ENCODE peak calls at places on chromosomes 11 and 22, in nine cellular contexts. X is amygdala; C is kidney; G is iPS DF 19.7; E is RCC 7860; B is nephron progenitor cell; F is posterior vena cava; Z is RWPE1; T is CD8-positive, alpha-beta T cell. R is an unnamed sample.

GRCh38 chr22:44975444-44976262 is 34.2 kb downstream of the PHF21B start:
- DNase-seq in Z (peak; percentile 79), B (peak; percentile 98), F (peak; percentile 90), T (peak; percentile 32), X (peak; percentile 65), G (peak; percentile 54), E (peak; percentile 44), C (peak; percentile 92), R (peak; percentile 60)

GRCh38 chr22:27797793-27798525 is 3.6 kb downstream of the MN1 start:
- DNase-seq in B (peak; percentile 36), X (no peak), E (no peak), F (no peak), Z (no peak), G (no peak), T (no peak), C (peak; percentile 72), R (no peak)

GRCh38 chr11:47130541-47130940 is 46.1 kb downstream of the ARFGAP2 start:
- DNase-seq in E (no peak), X (no peak), Z (no peak), F (no peak), G (no peak), T (no peak), C (no peak), B (no peak), R (no peak)

GRCh38 chr22:49305215-49305965 is 522.3 kb downstream of the BRD1 start:
- DNase-seq in G (no peak), T (peak; percentile 52), X (peak; percentile 76), B (peak; percentile 97), E (no peak), C (no peak), Z (no peak), F (peak; percentile 84), R (no peak)

GRCh38 chr11:126992804-126993111 is 7.8 kb downstream of the KIRREL3 start:
- DNase-seq in T (no peak), B (no peak), Z (no peak), C (no peak), X (no peak), G (no peak), F (no peak), E (peak; percentile 89), R (no peak)

GRCh38 chr22:37197451-37198289 is 9.6 kb upstream of the C1QTNF6 start:
- DNase-seq in F (peak; percentile 88), C (peak; percentile 89), X (no peak), G (no peak), E (peak; percentile 90), Z (peak; percentile 92), T (no peak), B (no peak), R (peak; percentile 88)

GRCh38 chr11:23473782-23474181 is 613.5 kb upstream of the CCDC179 start:
- DNase-seq in Z (no peak), E (no peak), B (no peak), T (no peak), G (no peak), C (no peak), F (no peak), X (no peak), R (no peak)

GRCh38 chr22:23675502-23676415 is 15.1 kb upstream of the RGL4 start:
- DNase-seq in F (peak; percentile 79), X (no peak), T (no peak), Z (no peak), G (no peak), B (no peak), C (peak; percentile 78), E (peak; percentile 55), R (no peak)

GRCh38 chr11:64407630-64408029 is 48.7 kb downstream of the RPS6KA4 start:
- DNase-seq in T (no peak), E (no peak), G (no peak), C (no peak), Z (no peak), F (no peak), X (no peak), B (no peak), R (no peak)

GRCh38 chr11:40384991-40385390 is 1074.5 kb downstream of the LRRC4C start:
- DNase-seq in Z (no peak), X (no peak), F (no peak), B (no peak), G (no peak), E (no peak), T (no peak), C (no peak), R (peak; percentile 2)

GRCh38 chr22:32910358-32910757 is 108.9 kb downstream of the TIMP3 start:
- DNase-seq in E (no peak), Z (no peak), X (no peak), G (no peak), F (no peak), T (no peak), B (no peak), C (no peak), R (no peak)

GRCh38 chr11:94834931-94835330 is 66.8 kb downstream of the AMOTL1 start:
- DNase-seq in E (no peak), G (no peak), T (no peak), C (no peak), Z (no peak), X (no peak), B (no peak), F (no peak), R (no peak)

GRCh38 chr22:49291169-49291568 is 536.5 kb downstream of the BRD1 start:
- DNase-seq in E (no peak), G (no peak), T (no peak), B (no peak), C (no peak), F (peak; percentile 48), Z (no peak), X (no peak), R (no peak)

GRCh38 chr22:28882545-28882877 is 861 bp upstream of the ZNRF3 start:
- DNase-seq in F (no peak), E (no peak), G (no peak), B (no peak), C (no peak), T (no peak), X (no peak), Z (no peak), R (no peak)

GRCh38 chr11:33557201-33557600 is 143.4 kb downstream of the C11orf91 start:
- DNase-seq in F (no peak), X (no peak), E (peak; percentile 40), Z (peak; percentile 79), T (no peak), C (no peak), G (no peak), B (no peak), R (peak; percentile 91)

GRCh38 chr22:44634426-44635321 is 67.3 kb upstream of the PRR5 start:
- DNase-seq in B (no peak), C (no peak), F (peak; percentile 42), G (no peak), X (no peak), E (no peak), T (no peak), Z (no peak), R (no peak)

GRCh38 chr11:68792400-68792955 is 41.2 kb upstream of the TESMIN start:
- DNase-seq in T (no peak), X (no peak), G (no peak), Z (no peak), B (no peak), F (no peak), E (no peak), C (no peak), R (peak; percentile 1)